ENCODE peak calls at places on chromosomes 16 and 17, in ten cellular contexts. One of them, this sample, is unnamed.
A peak's percentile ranks its signal among the peaks of the same experiment; 100 is the strongest.

GRCh38 chr17:63480826-63481487 is 4.1 kb downstream of the ACE start:
- DNase-seq in fibroblast of pulmonary artery: no peak
- DNase-seq in HFF-Myc: no peak
- DNase-seq in BJ: no peak
- DNase-seq in PC-3: no peak
- DNase-seq in stomach: no peak
- DNase-seq in cardiac fibroblast: no peak
- DNase-seq in AG04449: no peak
- DNase-seq in AG04450: no peak
- DNase-seq in foreskin fibroblast: no peak
- DNase-seq in this sample: no peak

GRCh38 chr17:8133398-8133797 is 9.5 kb upstream of the HES7 start:
- DNase-seq in foreskin fibroblast: no peak
- DNase-seq in stomach: no peak
- DNase-seq in HFF-Myc: no peak
- DNase-seq in PC-3: no peak
- DNase-seq in cardiac fibroblast: no peak
- DNase-seq in AG04450: no peak
- DNase-seq in fibroblast of pulmonary artery: no peak
- DNase-seq in BJ: no peak
- DNase-seq in AG04449: no peak
- DNase-seq in this sample: no peak

GRCh38 chr17:41659813-41660212 is 28.9 kb upstream of the EIF1 start:
- DNase-seq in BJ: no peak
- DNase-seq in fibroblast of pulmonary artery: no peak
- DNase-seq in AG04449: no peak
- DNase-seq in cardiac fibroblast: no peak
- DNase-seq in AG04450: no peak
- DNase-seq in foreskin fibroblast: no peak
- DNase-seq in PC-3: no peak
- DNase-seq in stomach: no peak
- DNase-seq in HFF-Myc: no peak
- DNase-seq in this sample: no peak

GRCh38 chr16:71631776-71632175 is 5.8 kb downstream of the MARVELD3 start:
- DNase-seq in HFF-Myc: no peak
- DNase-seq in AG04450: no peak
- DNase-seq in AG04449: no peak
- DNase-seq in fibroblast of pulmonary artery: no peak
- DNase-seq in PC-3: no peak
- DNase-seq in stomach: no peak
- DNase-seq in foreskin fibroblast: no peak
- DNase-seq in cardiac fibroblast: peak; percentile 64
- DNase-seq in BJ: no peak
- DNase-seq in this sample: no peak

GRCh38 chr16:57858635-57859034 is 56.3 kb upstream of the KIFC3 start:
- DNase-seq in HFF-Myc: no peak
- DNase-seq in AG04450: no peak
- DNase-seq in AG04449: no peak
- DNase-seq in cardiac fibroblast: no peak
- DNase-seq in PC-3: no peak
- DNase-seq in fibroblast of pulmonary artery: no peak
- DNase-seq in foreskin fibroblast: no peak
- DNase-seq in BJ: no peak
- DNase-seq in stomach: no peak
- DNase-seq in this sample: no peak

GRCh38 chr17:35293151-35293837 is 50.4 kb downstream of the SLFN5 start:
- DNase-seq in stomach: no peak
- DNase-seq in PC-3: no peak
- DNase-seq in HFF-Myc: no peak
- DNase-seq in AG04449: no peak
- DNase-seq in fibroblast of pulmonary artery: no peak
- DNase-seq in cardiac fibroblast: no peak
- DNase-seq in foreskin fibroblast: peak; percentile 61
- DNase-seq in BJ: no peak
- DNase-seq in AG04450: no peak
- DNase-seq in this sample: no peak

GRCh38 chr16:82748026-82748425 is 121.3 kb downstream of the CDH13 start:
- DNase-seq in AG04449: no peak
- DNase-seq in PC-3: no peak
- DNase-seq in AG04450: no peak
- DNase-seq in stomach: no peak
- DNase-seq in HFF-Myc: no peak
- DNase-seq in cardiac fibroblast: peak; percentile 94
- DNase-seq in BJ: no peak
- DNase-seq in foreskin fibroblast: peak; percentile 58
- DNase-seq in fibroblast of pulmonary artery: peak; percentile 91
- DNase-seq in this sample: peak; percentile 42

GRCh38 chr17:60586288-60586974 is 13.6 kb upstream of the PPM1D start:
- DNase-seq in fibroblast of pulmonary artery: no peak
- DNase-seq in PC-3: peak; percentile 35
- DNase-seq in HFF-Myc: no peak
- DNase-seq in BJ: no peak
- DNase-seq in AG04449: no peak
- DNase-seq in cardiac fibroblast: peak; percentile 36
- DNase-seq in AG04450: no peak
- DNase-seq in stomach: no peak
- DNase-seq in foreskin fibroblast: peak; percentile 51
- DNase-seq in this sample: no peak

GRCh38 chr16:2350500-2350899 is 10.0 kb upstream of the ABCA3 start:
- DNase-seq in stomach: no peak
- DNase-seq in fibroblast of pulmonary artery: no peak
- DNase-seq in cardiac fibroblast: no peak
- DNase-seq in AG04449: no peak
- DNase-seq in HFF-Myc: no peak
- DNase-seq in AG04450: no peak
- DNase-seq in PC-3: no peak
- DNase-seq in BJ: no peak
- DNase-seq in foreskin fibroblast: peak; percentile 42
- DNase-seq in this sample: no peak

GRCh38 chr16:27650073-27650701 is 100.2 kb downstream of the KATNIP start:
- DNase-seq in foreskin fibroblast: peak; percentile 15
- DNase-seq in HFF-Myc: no peak
- DNase-seq in BJ: no peak
- DNase-seq in PC-3: no peak
- DNase-seq in cardiac fibroblast: peak; percentile 54
- DNase-seq in stomach: no peak
- DNase-seq in AG04449: no peak
- DNase-seq in AG04450: no peak
- DNase-seq in fibroblast of pulmonary artery: peak; percentile 46
- DNase-seq in this sample: no peak

GRCh38 chr17:37273419-37274051 is 102.2 kb upstream of the C17orf78 start:
- DNase-seq in AG04450: peak; percentile 80
- DNase-seq in foreskin fibroblast: peak; percentile 48
- DNase-seq in cardiac fibroblast: peak; percentile 77
- DNase-seq in BJ: no peak
- DNase-seq in fibroblast of pulmonary artery: peak; percentile 69
- DNase-seq in stomach: no peak
- DNase-seq in AG04449: no peak
- DNase-seq in PC-3: no peak
- DNase-seq in HFF-Myc: peak; percentile 7
- DNase-seq in this sample: no peak

GRCh38 chr17:49749730-49750129 is 14.2 kb downstream of the FAM117A start:
- DNase-seq in fibroblast of pulmonary artery: no peak
- DNase-seq in HFF-Myc: no peak
- DNase-seq in PC-3: no peak
- DNase-seq in cardiac fibroblast: no peak
- DNase-seq in stomach: no peak
- DNase-seq in BJ: no peak
- DNase-seq in foreskin fibroblast: no peak
- DNase-seq in AG04450: no peak
- DNase-seq in AG04449: no peak
- DNase-seq in this sample: no peak

GRCh38 chr17:49747632-49748031 is 16.3 kb downstream of the FAM117A start:
- DNase-seq in BJ: no peak
- DNase-seq in HFF-Myc: no peak
- DNase-seq in AG04450: no peak
- DNase-seq in PC-3: no peak
- DNase-seq in fibroblast of pulmonary artery: no peak
- DNase-seq in AG04449: no peak
- DNase-seq in cardiac fibroblast: no peak
- DNase-seq in foreskin fibroblast: no peak
- DNase-seq in stomach: no peak
- DNase-seq in this sample: no peak

GRCh38 chr17:49748223-49748622 is 15.7 kb downstream of the FAM117A start:
- DNase-seq in foreskin fibroblast: no peak
- DNase-seq in PC-3: no peak
- DNase-seq in fibroblast of pulmonary artery: no peak
- DNase-seq in HFF-Myc: no peak
- DNase-seq in cardiac fibroblast: no peak
- DNase-seq in BJ: no peak
- DNase-seq in AG04449: no peak
- DNase-seq in stomach: no peak
- DNase-seq in AG04450: no peak
- DNase-seq in this sample: no peak

GRCh38 chr17:49746791-49747490 is 17.0 kb downstream of the FAM117A start:
- DNase-seq in cardiac fibroblast: no peak
- DNase-seq in foreskin fibroblast: no peak
- DNase-seq in stomach: no peak
- DNase-seq in PC-3: no peak
- DNase-seq in AG04450: no peak
- DNase-seq in HFF-Myc: no peak
- DNase-seq in AG04449: no peak
- DNase-seq in fibroblast of pulmonary artery: no peak
- DNase-seq in BJ: no peak
- DNase-seq in this sample: no peak

DNA sequence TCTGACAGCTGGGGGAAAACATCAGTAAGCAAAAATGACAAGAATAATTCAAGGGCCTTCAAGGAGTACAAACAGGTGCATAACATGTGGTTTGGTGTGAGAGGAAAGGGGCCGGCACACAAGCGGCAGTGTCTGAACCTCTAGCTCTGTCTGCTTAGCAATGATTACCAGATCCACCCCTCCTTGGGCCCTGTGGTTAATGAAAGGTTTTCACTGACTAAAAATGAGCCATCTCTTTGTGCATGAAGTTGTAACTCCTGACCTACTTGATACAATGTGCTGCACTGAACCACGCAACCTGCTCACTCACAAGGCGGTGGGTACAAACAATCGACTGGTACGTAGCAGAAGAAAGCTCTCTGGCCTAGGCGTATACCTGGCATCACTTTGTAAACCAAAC is 15.1 kb downstream of the FAM117A start:
- DNase-seq in cardiac fibroblast: no peak
- DNase-seq in BJ: no peak
- DNase-seq in AG04449: no peak
- DNase-seq in stomach: no peak
- DNase-seq in PC-3: no peak
- DNase-seq in AG04450: no peak
- DNase-seq in foreskin fibroblast: no peak
- DNase-seq in HFF-Myc: no peak
- DNase-seq in fibroblast of pulmonary artery: no peak
- DNase-seq in this sample: no peak
- H3K4me3 ChIP-seq in cardiac fibroblast: no peak overlapping the region
- H3K4me3 ChIP-seq in BJ: no peak overlapping the region
- H3K4me3 ChIP-seq in AG04449: no peak overlapping the region
- H3K4me3 ChIP-seq in stomach: no peak overlapping the region
- H3K4me3 ChIP-seq in PC-3: no peak overlapping the region
- H3K4me3 ChIP-seq in AG04450: no peak overlapping the region
- H3K4me3 ChIP-seq in foreskin fibroblast: no peak overlapping the region
- H3K4me3 ChIP-seq in HFF-Myc: no peak overlapping the region
- H3K4me3 ChIP-seq in fibroblast of pulmonary artery: no peak overlapping the region
- H3K4me3 ChIP-seq in this sample: no peak overlapping the region

GRCh38 chr17:57388326-57388725 is 132.0 kb downstream of the MSI2 start:
- DNase-seq in BJ: no peak
- DNase-seq in foreskin fibroblast: no peak
- DNase-seq in fibroblast of pulmonary artery: no peak
- DNase-seq in cardiac fibroblast: no peak
- DNase-seq in HFF-Myc: no peak
- DNase-seq in AG04450: no peak
- DNase-seq in PC-3: no peak
- DNase-seq in stomach: no peak
- DNase-seq in AG04449: no peak
- DNase-seq in this sample: no peak

GRCh38 chr17:57387575-57387974 is 131.3 kb downstream of the MSI2 start:
- DNase-seq in PC-3: no peak
- DNase-seq in fibroblast of pulmonary artery: no peak
- DNase-seq in foreskin fibroblast: no peak
- DNase-seq in AG04449: no peak
- DNase-seq in AG04450: no peak
- DNase-seq in cardiac fibroblast: no peak
- DNase-seq in stomach: no peak
- DNase-seq in HFF-Myc: no peak
- DNase-seq in BJ: no peak
- DNase-seq in this sample: no peak

GRCh38 chr17:57380055-57380356 is 123.7 kb downstream of the MSI2 start:
- DNase-seq in AG04449: no peak
- DNase-seq in cardiac fibroblast: no peak
- DNase-seq in foreskin fibroblast: no peak
- DNase-seq in AG04450: no peak
- DNase-seq in stomach: no peak
- DNase-seq in PC-3: no peak
- DNase-seq in fibroblast of pulmonary artery: no peak
- DNase-seq in HFF-Myc: no peak
- DNase-seq in BJ: no peak
- DNase-seq in this sample: no peak

GRCh38 chr17:57385975-57386374 is 129.7 kb downstream of the MSI2 start:
- DNase-seq in foreskin fibroblast: no peak
- DNase-seq in PC-3: no peak
- DNase-seq in HFF-Myc: no peak
- DNase-seq in cardiac fibroblast: no peak
- DNase-seq in BJ: no peak
- DNase-seq in AG04449: no peak
- DNase-seq in fibroblast of pulmonary artery: no peak
- DNase-seq in stomach: no peak
- DNase-seq in AG04450: no peak
- DNase-seq in this sample: no peak

GRCh38 chr17:57384219-57384618 is 127.9 kb downstream of the MSI2 start:
- DNase-seq in PC-3: no peak
- DNase-seq in fibroblast of pulmonary artery: no peak
- DNase-seq in foreskin fibroblast: no peak
- DNase-seq in stomach: no peak
- DNase-seq in BJ: no peak
- DNase-seq in AG04450: no peak
- DNase-seq in AG04449: no peak
- DNase-seq in HFF-Myc: no peak
- DNase-seq in cardiac fibroblast: no peak
- DNase-seq in this sample: no peak
- TF ChIP-seq CTCF in PC-3: no peak
- TF ChIP-seq CTCF in fibroblast of pulmonary artery: no peak
- TF ChIP-seq CTCF in foreskin fibroblast: no peak
- TF ChIP-seq CTCF in stomach: no peak
- TF ChIP-seq CTCF in BJ: no peak
- TF ChIP-seq CTCF in AG04450: no peak
- TF ChIP-seq CTCF in AG04449: no peak
- TF ChIP-seq CTCF in HFF-Myc: no peak
- TF ChIP-seq CTCF in cardiac fibroblast: no peak
- TF ChIP-seq CTCF in this sample: no peak

GRCh38 chr17:9647014-9647413 is 1.7 kb downstream of the USP43 start:
- DNase-seq in AG04449: no peak
- DNase-seq in cardiac fibroblast: no peak
- DNase-seq in BJ: no peak
- DNase-seq in HFF-Myc: no peak
- DNase-seq in AG04450: no peak
- DNase-seq in fibroblast of pulmonary artery: no peak
- DNase-seq in foreskin fibroblast: no peak
- DNase-seq in stomach: no peak
- DNase-seq in PC-3: peak; percentile 78
- DNase-seq in this sample: no peak
- H3K4me3 ChIP-seq in AG04449: no peak overlapping the region
- H3K4me3 ChIP-seq in cardiac fibroblast: no peak overlapping the region
- H3K4me3 ChIP-seq in BJ: no peak overlapping the region
- H3K4me3 ChIP-seq in HFF-Myc: no peak overlapping the region
- H3K4me3 ChIP-seq in AG04450: no peak overlapping the region
- H3K4me3 ChIP-seq in fibroblast of pulmonary artery: no peak overlapping the region
- H3K4me3 ChIP-seq in foreskin fibroblast: no peak overlapping the region
- H3K4me3 ChIP-seq in stomach: peak overlapping the region; percentile 71
- H3K4me3 ChIP-seq in PC-3: peak overlapping the region; percentile 77
- H3K4me3 ChIP-seq in this sample: no peak overlapping the region

GRCh38 chr17:73156166-73156840 is 8.5 kb upstream of the SSTR2 start:
- DNase-seq in PC-3: peak; percentile 77
- DNase-seq in cardiac fibroblast: peak; percentile 74
- DNase-seq in fibroblast of pulmonary artery: peak; percentile 71
- DNase-seq in stomach: peak; percentile 83
- DNase-seq in AG04449: no peak
- DNase-seq in HFF-Myc: peak; percentile 21
- DNase-seq in BJ: no peak
- DNase-seq in foreskin fibroblast: peak; percentile 82
- DNase-seq in AG04450: peak; percentile 27
- DNase-seq in this sample: peak; percentile 31
- TF ChIP-seq CTCF in PC-3: peak; percentile 92
- TF ChIP-seq CTCF in cardiac fibroblast: peak; percentile 92
- TF ChIP-seq CTCF in fibroblast of pulmonary artery: peak; percentile 77
- TF ChIP-seq CTCF in stomach: peak; percentile 72
- TF ChIP-seq CTCF in AG04449: peak; percentile 80
- TF ChIP-seq CTCF in HFF-Myc: peak; percentile 88
- TF ChIP-seq CTCF in BJ: peak; percentile 93
- TF ChIP-seq CTCF in foreskin fibroblast: peak; percentile 85
- TF ChIP-seq CTCF in AG04450: peak; percentile 85
- TF ChIP-seq CTCF in this sample: peak; percentile 92

This sample was measured in AG09309.